ENCODE peak calls at places on chromosomes 12 and 14, in four cellular contexts. P is tibial artery, L is astrocyte of the cerebellum, B is OCI-LY7. G is an unnamed sample.
A peak's percentile ranks its signal among the peaks of the same experiment; 100 is the strongest.

GRCh38 chr14:77965919-77966435 is 166.1 kb downstream of the ADCK1 start:
- DNase-seq in P (no peak), L (no peak), B (no peak), G (peak; percentile 78)

GRCh38 chr14:105223770-105224544 is 24.4 kb upstream of the BTBD6 start:
- DNase-seq in P (no peak), L (no peak), B (no peak), G (no peak)

GRCh38 chr12:124174406-124174805 is 120.5 kb upstream of the RFLNA start:
- DNase-seq in P (no peak), L (peak; percentile 27), B (no peak), G (no peak)

GRCh38 chr14:54580933-54581332 is 14.0 kb downstream of the SAMD4A start:
- DNase-seq in P (no peak), L (no peak), B (no peak), G (no peak)

GRCh38 chr14:83632375-83632774 is 1897.6 kb upstream of the FLRT2 start:
- DNase-seq in P (no peak), L (no peak), B (no peak), G (no peak)

GRCh38 chr12:88931598-88931997 is 351.3 kb upstream of the KITLG start:
- DNase-seq in P (no peak), L (no peak), B (no peak), G (peak; percentile 72)

GRCh38 chr14:85187521-85187920 is 342.4 kb upstream of the FLRT2 start:
- DNase-seq in P (no peak), L (no peak), B (no peak), G (no peak)

GRCh38 chr12:100799770-100800169 is 5.2 kb downstream of the ANO4 start:
- DNase-seq in P (no peak), L (no peak), B (no peak), G (no peak)

GRCh38 chr12:115322275-115322674 is 638.3 kb upstream of the TBX3 start:
- DNase-seq in P (no peak), L (no peak), B (no peak), G (no peak)

GRCh38 chr14:50917449-50917848 is 26.8 kb downstream of the PYGL start:
- DNase-seq in P (no peak), L (no peak), B (no peak), G (no peak)

GRCh38 chr12:34604631-34605509 is 582.6 kb downstream of the ALG10 start:
- DNase-seq in P (no peak), L (no peak), B (no peak), G (no peak)

GRCh38 chr12:31231611-31232360 is 94.2 kb downstream of the SINHCAF start:
- DNase-seq in P (no peak), L (no peak), B (no peak), G (no peak)

GRCh38 chr12:88247241-88247643 is 105.1 kb downstream of the TMTC3 start:
- DNase-seq in P (no peak), L (peak; percentile 60), B (no peak), G (no peak)

GRCh38 chr14:74583689-74584434 is 28.2 kb downstream of the LTBP2 start:
- DNase-seq in P (no peak), L (peak; percentile 55), B (no peak), G (peak; percentile 42)

GRCh38 chr12:3155710-3156386 is 78.7 kb downstream of the TSPAN9 start:
- DNase-seq in P (no peak), L (no peak), B (no peak), G (no peak)

GRCh38 chr12:50224026-50224692 is 57.0 kb upstream of the CERS5 start:
- DNase-seq in P (no peak), L (no peak), B (peak; percentile 71), G (no peak)

GRCh38 chr14:31947680-31948580 is 129.2 kb upstream of the ARHGAP5 start:
- DNase-seq in P (no peak), L (no peak), B (no peak), G (no peak)

GRCh38 chr14:55071870-55072640 is 20.6 kb downstream of the MAPK1IP1L start:
- DNase-seq in P (no peak), L (peak; percentile 91), B (peak; percentile 36), G (peak; percentile 95)

GRCh38 chr12:127284870-127285431 is 982.0 kb upstream of the TMEM132C start:
- DNase-seq in P (peak; percentile 61), L (peak; percentile 12), B (no peak), G (peak; percentile 70)

GRCh38 chr14:24941719-24942118 is 108.2 kb downstream of the STXBP6 start:
- DNase-seq in P (no peak), L (no peak), B (peak; percentile 47), G (no peak)

GRCh38 chr14:54579606-54580005 is 12.7 kb downstream of the SAMD4A start:
- DNase-seq in P (no peak), L (no peak), B (no peak), G (no peak)

GRCh38 chr12:45290218-45290609 is 74.3 kb downstream of the ANO6 start:
- DNase-seq in P (no peak), L (no peak), B (no peak), G (peak; percentile 29)

GRCh38 chr12:89770391-89770790 is 61.8 kb upstream of the ATP2B1 start:
- DNase-seq in P (no peak), L (peak; percentile 44), B (no peak), G (no peak)

DNA sequence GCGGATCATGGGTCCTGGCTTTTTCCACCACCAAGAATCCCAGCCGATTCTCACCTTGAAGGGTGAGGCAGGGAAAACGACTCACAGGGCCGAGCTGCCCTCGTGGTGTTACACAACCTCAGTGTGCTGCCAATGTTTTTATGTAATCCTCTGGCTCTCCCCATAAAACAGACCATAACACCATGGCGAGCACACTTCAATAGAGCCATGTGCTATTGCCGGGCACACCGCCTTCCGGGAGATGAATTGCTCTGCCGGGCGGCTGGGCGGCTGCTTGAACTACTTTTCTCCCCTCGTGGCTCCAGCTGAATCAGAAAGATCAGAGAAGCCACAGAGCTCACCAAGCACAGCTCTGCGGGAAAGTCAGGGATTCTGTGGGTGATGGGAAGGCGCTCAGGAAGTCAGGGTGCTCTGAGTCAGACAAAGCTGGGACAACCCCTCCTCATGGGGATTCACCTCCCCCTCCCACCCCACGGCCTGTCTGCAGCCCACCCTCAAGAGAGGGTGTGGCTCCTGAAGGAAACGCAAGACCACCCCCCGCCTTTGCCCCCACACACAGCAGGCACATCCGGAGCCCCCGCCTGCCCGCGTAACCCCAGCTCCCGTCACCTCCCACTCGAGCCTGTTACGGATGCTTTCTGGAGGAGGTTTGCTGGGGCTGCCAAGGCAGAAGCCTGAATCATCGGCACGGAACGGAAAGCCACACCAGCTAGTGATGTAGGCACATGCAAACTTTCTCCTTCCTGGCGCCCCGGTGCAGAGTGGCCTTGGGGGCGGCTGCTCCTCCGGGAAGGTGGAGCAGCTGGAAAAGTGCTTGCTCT is 1.8 kb downstream of the GALNT9 start:
- DNase-seq in P (peak; percentile 41), L (peak; percentile 5), B (no peak), G (peak; percentile 73)
- H3K4me3 ChIP-seq in P (no peak overlapping the region), L (no peak overlapping the region), B (no peak overlapping the region), G (peak overlapping the region; percentile 27)

DNA sequence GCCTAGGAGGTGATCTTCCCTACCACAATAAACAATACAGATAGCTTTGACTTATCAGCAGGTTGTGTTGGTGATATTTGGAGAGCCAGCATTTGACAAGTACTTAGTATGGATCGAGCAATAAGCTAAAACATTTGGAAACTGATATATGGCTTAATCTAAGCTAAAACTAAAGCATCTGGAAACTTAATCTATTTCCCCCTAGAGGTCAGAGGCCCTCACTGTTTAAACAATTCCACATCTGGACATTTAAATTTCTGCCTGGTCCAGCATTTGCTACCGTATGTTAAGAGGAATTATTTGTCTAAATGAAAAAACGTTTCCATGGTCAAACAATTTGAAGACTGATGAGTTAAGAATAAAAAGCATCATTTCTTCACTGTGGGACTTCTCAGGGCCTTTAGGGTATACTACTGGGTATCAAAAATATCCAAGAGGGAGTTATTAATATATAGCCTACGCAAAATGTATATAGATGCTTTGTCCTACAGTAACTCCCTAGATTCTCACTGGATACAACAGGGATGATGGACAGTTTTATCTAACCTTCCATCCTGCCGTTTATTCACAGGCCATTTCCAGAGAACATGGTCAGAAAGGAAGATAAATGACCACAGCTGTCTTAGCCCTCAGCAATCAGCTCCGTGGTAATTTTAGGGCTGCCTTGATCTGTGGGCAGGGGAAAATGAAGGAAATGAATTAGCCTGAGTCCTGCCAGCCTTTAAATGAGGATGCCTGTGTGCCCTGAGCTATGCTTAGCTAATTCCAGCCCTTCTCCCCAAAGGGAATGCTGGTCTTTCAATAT is 135.4 kb upstream of the NUDT4 start:
- DNase-seq in P (no peak), L (no peak), B (no peak), G (no peak)
- TF ChIP-seq CTCF in P (no peak), L (no peak), B (peak; percentile 37), G (no peak)

DNA sequence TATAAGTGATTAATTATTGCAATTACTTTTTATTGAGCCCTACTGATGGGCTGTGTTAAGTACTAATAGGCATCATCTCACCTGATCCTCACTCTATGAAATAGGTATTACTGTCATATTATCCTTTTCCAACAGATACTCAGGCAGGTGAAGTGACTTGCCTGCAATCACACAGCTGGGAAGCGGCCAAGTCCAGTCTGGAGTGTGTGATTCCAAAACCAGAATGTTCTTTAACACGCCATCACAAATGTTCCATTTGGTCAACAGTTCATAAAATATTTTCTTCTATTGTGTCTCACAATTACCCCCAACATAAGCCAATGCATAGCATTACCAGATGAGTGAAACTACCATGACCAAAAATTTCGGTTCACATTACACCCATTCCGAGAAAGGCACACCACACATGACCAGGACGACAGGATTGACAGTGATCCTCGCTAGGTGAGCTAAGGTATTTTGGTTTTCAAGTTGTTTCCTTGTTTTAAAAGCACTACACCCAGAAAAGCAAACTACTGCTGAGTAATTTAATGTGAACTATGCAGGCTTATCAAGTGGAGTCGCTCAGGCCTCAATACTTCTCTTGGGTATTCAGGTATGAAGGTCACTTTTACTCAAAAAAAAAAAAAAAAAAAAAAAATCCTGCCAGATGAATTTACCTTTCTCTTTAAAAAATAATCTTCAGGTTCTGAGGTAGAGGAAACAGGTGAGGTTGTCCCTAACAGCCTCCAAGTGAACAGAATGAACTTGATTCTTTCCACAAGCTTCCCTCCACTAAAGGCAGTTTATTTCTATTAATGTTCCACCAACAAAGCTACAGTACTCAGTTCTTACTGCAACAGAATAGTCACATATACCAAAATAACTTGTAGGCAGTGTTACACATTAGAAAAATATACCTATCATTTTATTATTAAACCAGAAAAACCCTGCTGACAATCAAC is 2.4 kb downstream of the VPS37B start:
- DNase-seq in P (no peak), L (no peak), B (no peak), G (no peak)
- H3K4me3 ChIP-seq in P (peak overlapping the region; percentile 95), L (no peak overlapping the region), B (no peak overlapping the region), G (peak overlapping the region; percentile 95)

GRCh38 chr14:46325157-46325556 is 326.4 kb downstream of the RPL10L start:
- DNase-seq in P (no peak), L (no peak), B (no peak), G (no peak)

GRCh38 chr14:46325777-46326176 is 325.8 kb downstream of the RPL10L start:
- DNase-seq in P (no peak), L (no peak), B (no peak), G (no peak)

GRCh38 chr14:46322076-46322475 is 329.5 kb downstream of the RPL10L start:
- DNase-seq in P (no peak), L (no peak), B (no peak), G (no peak)

GRCh38 chr14:46322730-46323425 is 328.7 kb downstream of the RPL10L start:
- DNase-seq in P (no peak), L (no peak), B (no peak), G (no peak)
- TF ChIP-seq CTCF in P (no peak), L (no peak), B (no peak), G (no peak)

GRCh38 chr14:39230416-39230815 is 3.3 kb upstream of the MIA2 start:
- DNase-seq in P (no peak), L (no peak), B (no peak), G (no peak)
- H3K4me3 ChIP-seq in P (no peak overlapping the region), L (no peak overlapping the region), B (no peak overlapping the region), G (no peak overlapping the region)

GRCh38 chr14:99609245-99610117 is 5.5 kb upstream of the CCDC85C start:
- DNase-seq in P (no peak), L (no peak), B (no peak), G (no peak)
- TF ChIP-seq CTCF in P (no peak), L (peak; percentile 91), B (no peak), G (no peak)